ENCODE peak calls at places on chromosome 1, in five cellular contexts. One of them, this sample, is unnamed.

GRCh38 chr1:115364044-115364775 is 26.2 kb upstream of the NGF start:
- DNase-seq in epithelial cell of esophagus: no peak
- DNase-seq in fibroblast of villous mesenchyme: peak
- DNase-seq in tibial artery: no peak
- DNase-seq in OCI-LY7: peak
- DNase-seq in this sample: no peak

GRCh38 chr1:206930210-206930798 is 8.6 kb upstream of the FCMR start:
- DNase-seq in epithelial cell of esophagus: no peak
- DNase-seq in fibroblast of villous mesenchyme: no peak
- DNase-seq in tibial artery: no peak
- DNase-seq in OCI-LY7: peak
- DNase-seq in this sample: peak

GRCh38 chr1:75171876-75172275 is 37.7 kb downstream of the LHX8 start:
- DNase-seq in epithelial cell of esophagus: no peak
- DNase-seq in fibroblast of villous mesenchyme: no peak
- DNase-seq in tibial artery: no peak
- DNase-seq in OCI-LY7: no peak
- DNase-seq in this sample: no peak

GRCh38 chr1:19661721-19662228 is 2.9 kb upstream of the HTR6 start:
- DNase-seq in epithelial cell of esophagus: peak
- DNase-seq in fibroblast of villous mesenchyme: peak
- DNase-seq in tibial artery: no peak
- DNase-seq in OCI-LY7: peak
- DNase-seq in this sample: no peak

GRCh38 chr1:214259353-214259982 is 21.5 kb upstream of the SMYD2 start:
- DNase-seq in epithelial cell of esophagus: peak
- DNase-seq in fibroblast of villous mesenchyme: no peak
- DNase-seq in tibial artery: no peak
- DNase-seq in OCI-LY7: no peak
- DNase-seq in this sample: no peak

GRCh38 chr1:20322825-20323612 is 32.3 kb downstream of the VWA5B1 start:
- DNase-seq in epithelial cell of esophagus: no peak
- DNase-seq in fibroblast of villous mesenchyme: no peak
- DNase-seq in tibial artery: no peak
- DNase-seq in OCI-LY7: peak
- DNase-seq in this sample: no peak

GRCh38 chr1:41537257-41537656 is 52.8 kb upstream of the EDN2 start:
- DNase-seq in epithelial cell of esophagus: no peak
- DNase-seq in fibroblast of villous mesenchyme: peak
- DNase-seq in tibial artery: peak
- DNase-seq in OCI-LY7: peak
- DNase-seq in this sample: no peak

GRCh38 chr1:117825414-117825813 is 104.0 kb downstream of the GDAP2 start:
- DNase-seq in epithelial cell of esophagus: no peak
- DNase-seq in fibroblast of villous mesenchyme: no peak
- DNase-seq in tibial artery: peak
- DNase-seq in OCI-LY7: no peak
- DNase-seq in this sample: no peak

GRCh38 chr1:147762233-147763024 is 2.0 kb upstream of the GJA5 start:
- DNase-seq in epithelial cell of esophagus: no peak
- DNase-seq in fibroblast of villous mesenchyme: no peak
- DNase-seq in tibial artery: no peak
- DNase-seq in OCI-LY7: peak
- DNase-seq in this sample: no peak

GRCh38 chr1:164662955-164663354 is 104.0 kb downstream of the PBX1 start:
- DNase-seq in epithelial cell of esophagus: no peak
- DNase-seq in fibroblast of villous mesenchyme: no peak
- DNase-seq in tibial artery: no peak
- DNase-seq in OCI-LY7: no peak
- DNase-seq in this sample: no peak

GRCh38 chr1:4561213-4561612 is 93.2 kb upstream of the AJAP1 start:
- DNase-seq in epithelial cell of esophagus: no peak
- DNase-seq in fibroblast of villous mesenchyme: no peak
- DNase-seq in tibial artery: no peak
- DNase-seq in OCI-LY7: no peak
- DNase-seq in this sample: no peak

GRCh38 chr1:27970401-27970800 is 10.6 kb downstream of the XKR8 start:
- DNase-seq in epithelial cell of esophagus: no peak
- DNase-seq in fibroblast of villous mesenchyme: peak
- DNase-seq in tibial artery: no peak
- DNase-seq in OCI-LY7: no peak
- DNase-seq in this sample: no peak

GRCh38 chr1:147171399-147172167 is 687 bp downstream of the PRKAB2 start:
- DNase-seq in epithelial cell of esophagus: peak
- DNase-seq in fibroblast of villous mesenchyme: no peak
- DNase-seq in tibial artery: no peak
- DNase-seq in OCI-LY7: peak
- DNase-seq in this sample: no peak

GRCh38 chr1:168920456-168921094 is 185.9 kb upstream of the ATP1B1 start:
- DNase-seq in epithelial cell of esophagus: peak
- DNase-seq in fibroblast of villous mesenchyme: peak
- DNase-seq in tibial artery: no peak
- DNase-seq in OCI-LY7: no peak
- DNase-seq in this sample: no peak

GRCh38 chr1:225539069-225539468 is 111.2 kb upstream of the LBR start:
- DNase-seq in epithelial cell of esophagus: peak
- DNase-seq in fibroblast of villous mesenchyme: no peak
- DNase-seq in tibial artery: no peak
- DNase-seq in OCI-LY7: no peak
- DNase-seq in this sample: no peak

GRCh38 chr1:24380508-24380907 is 33.1 kb downstream of the STPG1 start:
- DNase-seq in epithelial cell of esophagus: no peak
- DNase-seq in fibroblast of villous mesenchyme: no peak
- DNase-seq in tibial artery: no peak
- DNase-seq in OCI-LY7: no peak
- DNase-seq in this sample: no peak

GRCh38 chr1:97337250-97338030 is 583.4 kb downstream of the DPYD start:
- DNase-seq in epithelial cell of esophagus: peak
- DNase-seq in fibroblast of villous mesenchyme: no peak
- DNase-seq in tibial artery: no peak
- DNase-seq in OCI-LY7: no peak
- DNase-seq in this sample: no peak

GRCh38 chr1:25073640-25074270 is 143.7 kb upstream of the RUNX3 start:
- DNase-seq in epithelial cell of esophagus: no peak
- DNase-seq in fibroblast of villous mesenchyme: no peak
- DNase-seq in tibial artery: no peak
- DNase-seq in OCI-LY7: no peak
- DNase-seq in this sample: no peak

GRCh38 chr1:183635112-183635605 is 424 bp downstream of the ARPC5 start:
- DNase-seq in epithelial cell of esophagus: peak
- DNase-seq in fibroblast of villous mesenchyme: peak
- DNase-seq in tibial artery: peak
- DNase-seq in OCI-LY7: peak
- DNase-seq in this sample: no peak

GRCh38 chr1:8815582-8816285 is 1.7 kb downstream of the RERE start:
- DNase-seq in epithelial cell of esophagus: peak
- DNase-seq in fibroblast of villous mesenchyme: peak
- DNase-seq in tibial artery: no peak
- DNase-seq in OCI-LY7: peak
- DNase-seq in this sample: no peak

GRCh38 chr1:241810769-241811402 is 37.1 kb upstream of the EXO1 start:
- DNase-seq in epithelial cell of esophagus: no peak
- DNase-seq in fibroblast of villous mesenchyme: no peak
- DNase-seq in tibial artery: no peak
- DNase-seq in OCI-LY7: no peak
- DNase-seq in this sample: no peak

GRCh38 chr1:244241438-244241837 is 190.4 kb downstream of the ZBTB18 start:
- DNase-seq in epithelial cell of esophagus: no peak
- DNase-seq in fibroblast of villous mesenchyme: no peak
- DNase-seq in tibial artery: no peak
- DNase-seq in OCI-LY7: no peak
- DNase-seq in this sample: no peak

GRCh38 chr1:247548092-247548491 is 842 bp upstream of the GCSAML start:
- DNase-seq in epithelial cell of esophagus: no peak
- DNase-seq in fibroblast of villous mesenchyme: no peak
- DNase-seq in tibial artery: no peak
- DNase-seq in OCI-LY7: no peak
- DNase-seq in this sample: no peak

GRCh38 chr1:28246427-28246832 is 10.5 kb downstream of the ATP5IF1 start:
- DNase-seq in epithelial cell of esophagus: peak
- DNase-seq in fibroblast of villous mesenchyme: peak
- DNase-seq in tibial artery: no peak
- DNase-seq in OCI-LY7: peak
- DNase-seq in this sample: no peak

GRCh38 chr1:230922620-230923019 is 54.3 kb upstream of the C1orf198 start:
- DNase-seq in epithelial cell of esophagus: peak
- DNase-seq in fibroblast of villous mesenchyme: peak
- DNase-seq in tibial artery: no peak
- DNase-seq in OCI-LY7: peak
- DNase-seq in this sample: no peak

GRCh38 chr1:31886866-31887265 is 51.3 kb downstream of the PTP4A2 start:
- DNase-seq in epithelial cell of esophagus: no peak
- DNase-seq in fibroblast of villous mesenchyme: peak
- DNase-seq in tibial artery: no peak
- DNase-seq in OCI-LY7: peak
- DNase-seq in this sample: no peak
- TF ChIP-seq CTCF in epithelial cell of esophagus: no peak
- TF ChIP-seq CTCF in fibroblast of villous mesenchyme: no peak
- TF ChIP-seq CTCF in tibial artery: no peak
- TF ChIP-seq CTCF in OCI-LY7: no peak
- TF ChIP-seq CTCF in this sample: no peak

DNA sequence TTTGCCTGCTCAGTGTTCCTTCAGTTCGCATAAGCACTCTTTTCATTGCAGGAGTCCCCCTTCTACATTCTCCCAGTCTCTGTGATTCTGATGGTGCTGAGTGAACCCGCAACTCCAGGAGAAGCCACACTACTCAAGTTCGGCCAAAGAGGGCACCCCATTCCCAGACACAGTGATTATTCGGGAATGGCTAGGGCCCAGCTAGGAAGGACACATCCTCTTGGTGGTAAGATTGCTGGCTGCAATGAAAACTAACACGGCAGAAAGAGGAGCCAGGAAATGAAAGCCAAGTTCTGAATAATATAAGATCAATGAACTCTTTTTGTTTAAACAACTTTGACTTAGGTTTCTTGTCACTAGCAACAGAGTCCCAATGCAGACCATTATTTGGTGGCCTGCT is 14.9 kb downstream of the CREG1 start:
- DNase-seq in epithelial cell of esophagus: no peak
- DNase-seq in fibroblast of villous mesenchyme: no peak
- DNase-seq in tibial artery: no peak
- DNase-seq in OCI-LY7: no peak
- DNase-seq in this sample: no peak
- TF ChIP-seq CTCF in epithelial cell of esophagus: no peak
- TF ChIP-seq CTCF in fibroblast of villous mesenchyme: peak
- TF ChIP-seq CTCF in tibial artery: no peak
- TF ChIP-seq CTCF in OCI-LY7: peak
- TF ChIP-seq CTCF in this sample: no peak

GRCh38 chr1:154179951-154180687 is 11.8 kb downstream of the TPM3 start:
- DNase-seq in epithelial cell of esophagus: no peak
- DNase-seq in fibroblast of villous mesenchyme: no peak
- DNase-seq in tibial artery: no peak
- DNase-seq in OCI-LY7: peak
- DNase-seq in this sample: peak
- TF ChIP-seq CTCF in epithelial cell of esophagus: no peak
- TF ChIP-seq CTCF in fibroblast of villous mesenchyme: no peak
- TF ChIP-seq CTCF in tibial artery: no peak
- TF ChIP-seq CTCF in OCI-LY7: no peak
- TF ChIP-seq CTCF in this sample: no peak

GRCh38 chr1:161805399-161806197 is 39.5 kb downstream of the ATF6 start:
- DNase-seq in epithelial cell of esophagus: no peak
- DNase-seq in fibroblast of villous mesenchyme: peak
- DNase-seq in tibial artery: no peak
- DNase-seq in OCI-LY7: no peak
- DNase-seq in this sample: no peak
- TF ChIP-seq CTCF in epithelial cell of esophagus: no peak
- TF ChIP-seq CTCF in fibroblast of villous mesenchyme: no peak
- TF ChIP-seq CTCF in tibial artery: no peak
- TF ChIP-seq CTCF in OCI-LY7: no peak
- TF ChIP-seq CTCF in this sample: no peak

DNA sequence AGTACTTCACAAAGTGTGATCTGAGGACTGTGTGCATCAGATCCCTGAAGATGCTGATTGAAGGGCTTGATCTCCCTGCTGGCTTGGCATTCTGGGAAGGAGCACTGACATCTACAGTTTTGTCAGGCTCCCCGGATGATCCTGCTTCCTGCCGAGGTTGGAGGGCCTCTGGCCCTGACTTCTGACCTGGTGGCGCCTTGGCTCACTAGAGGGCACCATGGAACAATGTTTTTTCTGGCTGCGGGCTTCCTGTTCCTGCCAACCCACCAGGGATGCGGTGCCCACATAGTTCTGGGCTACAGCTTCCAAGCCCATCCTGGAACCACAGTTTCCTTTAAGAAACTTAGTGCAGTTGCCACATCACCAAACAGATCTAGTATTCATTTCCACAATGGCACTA is 38.8 kb upstream of the RASAL2 start:
- DNase-seq in epithelial cell of esophagus: peak
- DNase-seq in fibroblast of villous mesenchyme: no peak
- DNase-seq in tibial artery: no peak
- DNase-seq in OCI-LY7: peak
- DNase-seq in this sample: no peak
- TF ChIP-seq CTCF in epithelial cell of esophagus: peak
- TF ChIP-seq CTCF in fibroblast of villous mesenchyme: peak
- TF ChIP-seq CTCF in tibial artery: no peak
- TF ChIP-seq CTCF in OCI-LY7: peak
- TF ChIP-seq CTCF in this sample: peak

DNA sequence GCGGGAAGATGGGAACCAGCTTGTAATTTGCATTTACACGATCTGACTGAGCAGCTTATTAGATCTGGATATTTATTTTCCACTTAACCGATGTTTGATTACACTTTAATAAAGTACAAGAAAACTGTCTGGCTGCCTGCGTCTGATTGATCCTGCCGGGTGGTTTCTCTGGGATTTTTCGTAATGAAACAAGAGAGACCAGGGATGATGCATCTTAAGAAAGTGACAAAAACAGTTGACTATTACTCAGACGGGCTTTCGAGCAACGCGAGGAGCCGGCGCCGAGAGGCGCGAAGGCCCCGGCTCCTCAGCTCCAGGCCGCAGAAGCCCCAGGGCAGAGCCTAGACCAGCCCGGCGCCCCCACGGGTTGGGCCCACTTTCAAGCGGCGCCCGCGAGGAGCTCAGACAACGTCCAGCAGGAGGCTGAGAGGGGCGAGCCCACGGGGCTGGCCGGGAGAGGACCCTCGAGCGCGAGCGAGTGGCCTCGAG is 118.1 kb upstream of the BARHL2 start:
- DNase-seq in epithelial cell of esophagus: no peak
- DNase-seq in fibroblast of villous mesenchyme: no peak
- DNase-seq in tibial artery: no peak
- DNase-seq in OCI-LY7: no peak
- DNase-seq in this sample: no peak
- TF ChIP-seq CTCF in epithelial cell of esophagus: no peak
- TF ChIP-seq CTCF in fibroblast of villous mesenchyme: no peak
- TF ChIP-seq CTCF in tibial artery: no peak
- TF ChIP-seq CTCF in OCI-LY7: no peak
- TF ChIP-seq CTCF in this sample: no peak

GRCh38 chr1:44784094-44785026 is 3.6 kb downstream of the BEST4 start:
- DNase-seq in epithelial cell of esophagus: peak
- DNase-seq in fibroblast of villous mesenchyme: no peak
- DNase-seq in tibial artery: no peak
- DNase-seq in OCI-LY7: peak
- DNase-seq in this sample: peak
- TF ChIP-seq CTCF in epithelial cell of esophagus: peak
- TF ChIP-seq CTCF in fibroblast of villous mesenchyme: no peak
- TF ChIP-seq CTCF in tibial artery: no peak
- TF ChIP-seq CTCF in OCI-LY7: peak
- TF ChIP-seq CTCF in this sample: no peak

This sample was measured in GM13976.